ENCODE peak calls at places on chromosomes 7 and 10, in six cellular contexts. One of them, this sample, is unnamed. For H3K4me1, the result is how much of the 10 kb centered on the place peaks cover.

GRCh38 chr10:6445671-6446278 is 134.3 kb downstream of the PRKCQ start:
- DNase-seq in body of pancreas: no peak
- DNase-seq in psoas muscle: peak
- DNase-seq in GM23248: peak
- DNase-seq in spleen: peak
- DNase-seq in mammary epithelial cell: peak
- DNase-seq in this sample: no peak

GRCh38 chr10:132293416-132294195 is 14.1 kb downstream of the STK32C start:
- DNase-seq in body of pancreas: no peak
- DNase-seq in mammary epithelial cell: no peak
- DNase-seq in GM23248: no peak
- DNase-seq in psoas muscle: peak
- DNase-seq in spleen: peak
- DNase-seq in this sample: no peak

GRCh38 chr10:4775808-4776207 is 50.2 kb upstream of the AKR1E2 start:
- DNase-seq in spleen: no peak
- DNase-seq in psoas muscle: no peak
- DNase-seq in mammary epithelial cell: peak
- DNase-seq in GM23248: peak
- DNase-seq in body of pancreas: no peak
- DNase-seq in this sample: no peak

GRCh38 chr10:79434223-79434687 is 11.2 kb downstream of the ZCCHC24 start:
- DNase-seq in GM23248: peak
- DNase-seq in mammary epithelial cell: peak
- DNase-seq in body of pancreas: no peak
- DNase-seq in psoas muscle: no peak
- DNase-seq in spleen: no peak
- DNase-seq in this sample: no peak

GRCh38 chr7:128792471-128793183 is 859 bp downstream of the CCDC136 start:
- DNase-seq in body of pancreas: no peak
- DNase-seq in mammary epithelial cell: no peak
- DNase-seq in spleen: no peak
- DNase-seq in psoas muscle: no peak
- DNase-seq in GM23248: no peak
- DNase-seq in this sample: no peak

GRCh38 chr7:34949356-34949755 is 87.9 kb downstream of the DPY19L1 start:
- DNase-seq in body of pancreas: no peak
- DNase-seq in psoas muscle: no peak
- DNase-seq in spleen: no peak
- DNase-seq in mammary epithelial cell: no peak
- DNase-seq in GM23248: peak
- DNase-seq in this sample: no peak

GRCh38 chr10:93821051-93821772 is 63.5 kb downstream of the LGI1 start:
- DNase-seq in body of pancreas: no peak
- DNase-seq in psoas muscle: no peak
- DNase-seq in GM23248: peak
- DNase-seq in mammary epithelial cell: peak
- DNase-seq in spleen: no peak
- DNase-seq in this sample: no peak

GRCh38 chr10:79905322-79906314 is 43.3 kb downstream of the SFTPD start:
- DNase-seq in psoas muscle: peak
- DNase-seq in body of pancreas: no peak
- DNase-seq in GM23248: peak
- DNase-seq in spleen: no peak
- DNase-seq in mammary epithelial cell: peak
- DNase-seq in this sample: no peak

GRCh38 chr10:101611506-101611905 is 23.4 kb downstream of the DPCD start:
- DNase-seq in mammary epithelial cell: no peak
- DNase-seq in body of pancreas: no peak
- DNase-seq in spleen: no peak
- DNase-seq in psoas muscle: no peak
- DNase-seq in GM23248: peak
- DNase-seq in this sample: no peak

GRCh38 chr7:39733881-39734571 is 110.7 kb downstream of the RALA start:
- DNase-seq in GM23248: peak
- DNase-seq in psoas muscle: no peak
- DNase-seq in spleen: no peak
- DNase-seq in mammary epithelial cell: peak
- DNase-seq in body of pancreas: no peak
- DNase-seq in this sample: no peak

GRCh38 chr7:44709945-44710596 is 38.6 kb upstream of the ZMIZ2 start:
- DNase-seq in GM23248: no peak
- DNase-seq in mammary epithelial cell: no peak
- DNase-seq in spleen: peak
- DNase-seq in psoas muscle: no peak
- DNase-seq in body of pancreas: no peak
- DNase-seq in this sample: no peak
- H3K4me1 ChIP-seq in GM23248: under half
- H3K4me1 ChIP-seq in mammary epithelial cell: under half
- H3K4me1 ChIP-seq in spleen: under half
- H3K4me1 ChIP-seq in psoas muscle: under half
- H3K4me1 ChIP-seq in body of pancreas: under half
- H3K4me1 ChIP-seq in this sample: under half

GRCh38 chr10:115409347-115409746 is 316.2 kb downstream of the ATRNL1 start:
- DNase-seq in body of pancreas: no peak
- DNase-seq in GM23248: no peak
- DNase-seq in psoas muscle: no peak
- DNase-seq in spleen: no peak
- DNase-seq in mammary epithelial cell: no peak
- DNase-seq in this sample: no peak
- H3K4me1 ChIP-seq in body of pancreas: under half
- H3K4me1 ChIP-seq in GM23248: under half
- H3K4me1 ChIP-seq in psoas muscle: under half
- H3K4me1 ChIP-seq in spleen: under half
- H3K4me1 ChIP-seq in mammary epithelial cell: under half
- H3K4me1 ChIP-seq in this sample: under half

GRCh38 chr7:33038639-33039038 is 23.9 kb downstream of the NT5C3A start:
- DNase-seq in body of pancreas: no peak
- DNase-seq in GM23248: peak
- DNase-seq in spleen: no peak
- DNase-seq in mammary epithelial cell: no peak
- DNase-seq in psoas muscle: no peak
- DNase-seq in this sample: no peak
- H3K4me1 ChIP-seq in body of pancreas: half or more
- H3K4me1 ChIP-seq in GM23248: under half
- H3K4me1 ChIP-seq in spleen: half or more
- H3K4me1 ChIP-seq in mammary epithelial cell: under half
- H3K4me1 ChIP-seq in psoas muscle: under half
- H3K4me1 ChIP-seq in this sample: under half

DNA sequence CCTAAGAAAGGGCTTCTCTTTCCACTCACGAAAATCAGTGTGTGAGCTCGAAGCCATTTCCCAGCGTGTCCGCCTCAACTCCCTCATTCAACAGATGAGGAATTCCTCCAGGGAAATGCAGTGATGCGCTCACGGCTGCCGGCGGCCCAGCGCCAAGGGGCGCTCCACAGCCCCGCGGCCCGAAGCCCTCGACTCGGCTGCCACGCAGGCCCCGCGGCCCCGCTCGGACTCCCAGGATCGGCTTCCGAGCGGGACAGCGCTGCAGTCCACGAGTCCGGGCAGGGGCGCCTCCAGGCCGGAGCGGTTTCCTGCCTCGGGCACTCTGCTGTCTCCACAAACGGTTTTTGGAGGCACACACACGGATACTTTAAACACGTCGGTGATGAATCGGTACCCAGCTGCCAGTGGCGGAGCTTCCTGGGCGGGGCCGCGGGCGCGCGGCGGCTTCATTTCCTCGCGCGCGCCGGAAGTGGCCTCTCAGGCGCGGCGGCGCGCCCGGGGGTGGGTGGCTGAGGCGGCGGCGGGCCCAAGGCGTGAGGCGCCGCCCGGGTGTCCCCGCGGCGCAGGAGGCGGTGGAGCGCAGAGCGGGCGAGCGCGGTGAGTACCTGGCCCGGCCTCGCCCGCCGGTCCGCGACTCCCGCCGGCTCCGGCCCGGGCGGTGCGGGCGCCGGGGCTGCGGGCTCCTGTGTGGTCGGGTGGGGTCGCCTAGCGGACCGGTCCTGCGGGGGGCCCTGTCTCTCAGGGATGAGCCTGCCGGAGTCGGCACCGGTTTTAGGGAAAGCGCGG is at the start of gene CSGALNACT2:
- DNase-seq in GM23248: peak
- DNase-seq in psoas muscle: peak
- DNase-seq in body of pancreas: peak
- DNase-seq in mammary epithelial cell: peak
- DNase-seq in spleen: peak
- DNase-seq in this sample: peak
- H3K4me1 ChIP-seq in GM23248: under half
- H3K4me1 ChIP-seq in psoas muscle: under half
- H3K4me1 ChIP-seq in body of pancreas: under half
- H3K4me1 ChIP-seq in mammary epithelial cell: under half
- H3K4me1 ChIP-seq in spleen: under half
- H3K4me1 ChIP-seq in this sample: under half